ENCODE peak calls at places on chromosomes 4 and X, in nine cellular contexts. Z is lung; I is HCT116; E is A549; J is transverse colon; P is left ventricle myocardium inferior; R is pancreas; L is CD4-positive, CD25-positive, alpha-beta regulatory T cell; Y is Peyer's patch. B is an unnamed sample. For H3K4me1, the result is how much of the 10 kb centered on the place peaks cover.

GRCh38 chr4:74671074-74671698 is 123.1 kb downstream of the BTC start:
- DNase-seq in J (peak), Y (no peak), E (peak), P (peak), L (peak), I (peak), Z (peak), R (peak), B (peak)

GRCh38 chr4:67014592-67014991 is 530.7 kb downstream of the CENPC start:
- DNase-seq in I (no peak), P (no peak), E (no peak), Z (no peak), J (no peak), L (no peak), R (no peak), Y (no peak), B (no peak)

GRCh38 chr4:118888666-118889312 is at the start of gene SYNPO2:
- DNase-seq in P (peak), J (peak), I (peak), Z (peak), Y (peak), E (peak), R (peak), L (peak), B (peak)

GRCh38 chr4:78222575-78223186 is 165.6 kb downstream of the FRAS1 start:
- DNase-seq in L (no peak), J (no peak), Z (no peak), I (no peak), P (no peak), Y (no peak), E (no peak), R (no peak), B (no peak)

GRCh38 chr4:12471193-12471592 is 1012.9 kb downstream of the RAB28 start:
- DNase-seq in I (no peak), P (no peak), L (no peak), E (no peak), R (no peak), Z (no peak), J (no peak), Y (no peak), B (peak)

GRCh38 chr4:186067757-186068385 is 1.1 kb upstream of the TLR3 start:
- DNase-seq in Y (peak), P (peak), J (peak), R (peak), I (peak), Z (peak), L (peak), E (no peak), B (peak)

GRCh38 chrX:44260609-44261008 is 82.9 kb downstream of the EFHC2 start:
- DNase-seq in E (no peak), Y (no peak), P (no peak), J (no peak), R (no peak), Z (no peak), L (no peak), I (no peak), B (no peak)

GRCh38 chr4:11842620-11843263 is 414.0 kb upstream of the HS3ST1 start:
- DNase-seq in Z (no peak), E (no peak), I (no peak), J (no peak), P (no peak), L (no peak), Y (no peak), R (no peak), B (no peak)

GRCh38 chr4:54658321-54659093 is 750 bp downstream of the KIT start:
- DNase-seq in I (peak), P (peak), Z (peak), R (peak), Y (peak), L (peak), J (peak), E (no peak), B (no peak)

DNA sequence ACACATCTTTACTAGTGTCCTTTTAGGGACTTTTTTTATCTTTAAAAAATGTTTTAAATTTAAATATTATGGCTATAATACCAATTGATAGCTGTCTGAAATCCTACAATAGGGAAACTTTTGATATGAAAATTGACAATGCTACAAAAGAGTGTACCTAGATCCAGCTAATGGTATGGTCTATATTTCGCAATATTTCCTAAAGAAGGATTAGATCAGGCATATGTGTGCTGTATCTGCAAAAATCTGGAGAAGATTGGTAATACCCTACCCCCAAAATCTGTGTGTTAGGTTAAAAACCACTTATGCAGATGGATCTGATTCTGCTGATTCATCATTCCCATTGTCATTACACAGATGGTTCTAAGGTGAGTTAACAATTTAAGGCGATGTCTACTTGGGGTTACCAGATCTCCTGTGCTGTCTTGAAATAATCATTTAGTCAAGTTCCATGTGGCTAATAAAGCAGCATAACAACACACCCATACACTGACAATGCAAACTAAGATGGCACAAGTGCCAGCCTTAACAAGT is 137.1 kb downstream of the GASK1B start:
- DNase-seq in Y (no peak), E (no peak), R (no peak), J (no peak), I (no peak), L (no peak), P (no peak), Z (no peak), B (no peak)
- H3K4me1 ChIP-seq in Y (under half), E (under half), R (under half), J (under half), I (under half), L (under half), P (under half), Z (under half), B (under half)

GRCh38 chr4:51851937-51852290 is 9.0 kb downstream of the DCUN1D4 start:
- DNase-seq in Z (no peak), P (no peak), J (no peak), I (no peak), E (no peak), Y (no peak), R (no peak), L (no peak), B (no peak)
- H3K4me1 ChIP-seq in Z (under half), P (half or more), J (under half), I (under half), E (under half), Y (under half), R (under half), L (under half), B (half or more)

GRCh38 chr4:153576443-153576774 is 107.7 kb upstream of the TLR2 start:
- DNase-seq in Z (no peak), J (no peak), R (no peak), I (no peak), L (no peak), E (no peak), Y (no peak), P (no peak), B (no peak)
- H3K4me1 ChIP-seq in Z (under half), J (under half), R (under half), I (under half), L (under half), E (under half), Y (under half), P (under half), B (half or more)

DNA sequence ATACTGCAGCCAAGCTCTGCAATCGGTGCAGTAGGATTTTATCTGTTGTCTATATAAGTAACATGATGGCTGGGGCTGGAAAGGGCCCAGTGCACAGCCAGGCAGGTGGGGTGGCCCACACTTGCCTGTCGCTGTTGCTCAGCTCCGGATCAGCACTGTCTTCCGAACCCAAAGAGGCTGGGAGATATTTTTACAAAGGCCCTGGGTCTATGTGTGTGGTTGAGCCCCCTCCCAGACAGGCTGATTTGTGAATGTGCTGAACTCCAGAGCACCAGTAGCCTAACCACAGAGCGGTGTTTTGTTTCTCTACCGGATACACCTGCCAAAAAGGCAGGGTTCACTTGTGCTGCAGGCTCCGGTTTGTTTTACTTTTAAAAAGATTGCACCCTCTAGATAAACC is 33.5 kb upstream of the CHRNA9 start:
- DNase-seq in E (no peak), R (no peak), J (peak), Y (no peak), P (no peak), I (no peak), L (peak), Z (no peak), B (peak)
- H3K4me1 ChIP-seq in E (under half), R (under half), J (under half), Y (under half), P (under half), I (under half), L (half or more), Z (under half), B (half or more)

B was measured in Karpas-422.